ENCODE peak calls at places on chromosome 15, in six cellular contexts. O is CD8-positive, alpha-beta memory T cell; S is tibial artery; L is uterus; M is IMR-90; W is breast epithelium. C is an unnamed sample.
A peak's percentile ranks its signal among the peaks of the same experiment; 100 is the strongest.

GRCh38 chr15:38795471-38796245 is 231.0 kb upstream of the RASGRP1 start:
- DNase-seq in O (no peak), S (no peak), L (no peak), M (peak; percentile 54), W (no peak), C (no peak)

GRCh38 chr15:66425837-66426236 is 39.1 kb downstream of the MAP2K1 start:
- DNase-seq in O (no peak), S (no peak), L (no peak), M (no peak), W (no peak), C (no peak)

GRCh38 chr15:94080416-94080815 is 150.9 kb upstream of the MCTP2 start:
- DNase-seq in O (no peak), S (peak; percentile 53), L (no peak), M (no peak), W (no peak), C (peak; percentile 35)

GRCh38 chr15:77837649-77838025 is 204.9 kb upstream of the LINGO1 start:
- DNase-seq in O (no peak), S (no peak), L (no peak), M (no peak), W (no peak), C (no peak)

GRCh38 chr15:67127925-67128324 is 62.5 kb downstream of the SMAD3 start:
- DNase-seq in O (no peak), S (peak; percentile 44), L (peak; percentile 59), M (peak; percentile 99), W (no peak), C (no peak)

GRCh38 chr15:77696871-77697270 is 64.2 kb upstream of the LINGO1 start:
- DNase-seq in O (no peak), S (no peak), L (no peak), M (no peak), W (no peak), C (peak; percentile 15)

GRCh38 chr15:87777054-87777498 is 479.5 kb downstream of the NTRK3 start:
- DNase-seq in O (no peak), S (peak; percentile 69), L (no peak), M (peak; percentile 95), W (no peak), C (no peak)

GRCh38 chr15:66138096-66138783 is 115.3 kb downstream of the MEGF11 start:
- DNase-seq in O (no peak), S (no peak), L (peak; percentile 16), M (no peak), W (no peak), C (peak; percentile 35)

GRCh38 chr15:40379853-40380252 is 2.7 kb upstream of the KNSTRN start:
- DNase-seq in O (no peak), S (peak; percentile 77), L (no peak), M (peak; percentile 99), W (no peak), C (no peak)

GRCh38 chr15:100913961-100914360 is 5.2 kb upstream of the LRRK1 start:
- DNase-seq in O (no peak), S (no peak), L (no peak), M (no peak), W (no peak), C (no peak)

GRCh38 chr15:68558318-68559305 is 20.2 kb upstream of the CORO2B start:
- DNase-seq in O (no peak), S (no peak), L (peak; percentile 23), M (no peak), W (peak; percentile 49), C (no peak)

GRCh38 chr15:28881170-28881569 is 4.6 kb upstream of the APBA2 start:
- DNase-seq in O (no peak), S (no peak), L (no peak), M (peak; percentile 46), W (no peak), C (no peak)

GRCh38 chr15:42085236-42085605 is 9.1 kb downstream of the PLA2G4D start:
- DNase-seq in O (no peak), S (no peak), L (no peak), M (no peak), W (peak; percentile 36), C (no peak)

GRCh38 chr15:25182098-25182478 is 227.3 kb downstream of the SNRPN start:
- DNase-seq in O (no peak), S (peak; percentile 7), L (no peak), M (no peak), W (peak; percentile 5), C (peak; percentile 3)

GRCh38 chr15:25182736-25183445 is 228.1 kb downstream of the SNRPN start:
- DNase-seq in O (no peak), S (peak; percentile 7), L (no peak), M (no peak), W (peak; percentile 2), C (peak; percentile 10)

GRCh38 chr15:25179673-25180511 is 225.1 kb downstream of the SNRPN start:
- DNase-seq in O (no peak), S (peak; percentile 18), L (peak; percentile 5), M (no peak), W (peak; percentile 6), C (peak; percentile 2)

GRCh38 chr15:25180606-25181289 is 226.0 kb downstream of the SNRPN start:
- DNase-seq in O (no peak), S (peak; percentile 11), L (peak; percentile 3), M (no peak), W (no peak), C (no peak)

DNA sequence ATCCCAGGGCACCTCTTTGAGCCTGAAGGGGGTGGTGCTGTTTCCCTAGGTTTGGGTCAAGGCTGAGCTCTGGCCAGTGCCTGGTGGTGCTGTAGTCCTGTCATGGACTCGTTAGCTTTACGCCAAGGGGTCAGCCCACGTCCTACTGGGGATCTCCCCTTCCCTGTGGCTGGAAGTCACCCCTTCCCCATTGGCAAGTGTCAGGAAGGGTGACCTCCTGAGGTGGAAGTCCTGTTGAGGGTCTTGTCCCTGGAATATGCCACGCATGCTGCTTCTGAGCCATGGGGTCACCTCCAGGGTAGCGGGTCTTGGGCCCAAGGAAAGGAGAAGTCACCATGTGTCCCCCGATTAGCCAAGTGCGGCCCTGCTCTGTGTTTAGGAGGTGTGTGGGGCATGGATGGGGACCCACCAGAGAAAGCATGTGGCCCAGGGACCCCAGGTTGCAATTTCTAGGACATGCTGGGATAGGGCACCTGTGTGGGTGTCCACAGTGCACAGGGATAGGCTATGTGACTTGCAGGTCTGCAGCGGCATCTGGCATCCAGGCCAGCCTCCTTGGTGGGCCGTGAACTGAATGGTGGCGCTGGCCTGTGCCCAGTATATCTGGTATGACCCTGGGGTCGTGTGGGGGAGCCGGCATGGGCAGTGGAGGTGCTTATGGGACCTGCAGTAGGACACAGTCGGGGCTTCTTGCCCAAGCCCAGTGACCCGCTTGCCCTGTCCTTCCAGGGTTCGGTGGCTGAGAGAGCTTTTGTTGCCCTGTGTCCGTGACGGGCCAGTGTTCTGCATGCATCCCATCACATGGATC is 226.7 kb downstream of the SNRPN start:
- DNase-seq in O (no peak), S (peak; percentile 13), L (peak; percentile 8), M (no peak), W (peak; percentile 19), C (no peak)
- H3K9me3 ChIP-seq in O (no peaks in the 10 kb centered on the region), S (no peaks in the 10 kb centered on the region), L (no peaks in the 10 kb centered on the region), M (peaks cover 85% of the 10 kb centered on the region), W (peaks cover 89% of the 10 kb centered on the region), C (peaks cover 84% of the 10 kb centered on the region)

GRCh38 chr15:74263473-74263872 is 27.3 kb downstream of the CCDC33 start:
- DNase-seq in O (no peak), S (no peak), L (no peak), M (no peak), W (no peak), C (no peak)

GRCh38 chr15:74261041-74261440 is 24.9 kb downstream of the CCDC33 start:
- DNase-seq in O (no peak), S (no peak), L (no peak), M (no peak), W (no peak), C (no peak)

GRCh38 chr15:74262635-74263034 is 26.5 kb downstream of the CCDC33 start:
- DNase-seq in O (no peak), S (no peak), L (no peak), M (no peak), W (no peak), C (no peak)

GRCh38 chr15:74259821-74260502 is 23.8 kb downstream of the CCDC33 start:
- DNase-seq in O (no peak), S (no peak), L (no peak), M (no peak), W (no peak), C (no peak)

DNA sequence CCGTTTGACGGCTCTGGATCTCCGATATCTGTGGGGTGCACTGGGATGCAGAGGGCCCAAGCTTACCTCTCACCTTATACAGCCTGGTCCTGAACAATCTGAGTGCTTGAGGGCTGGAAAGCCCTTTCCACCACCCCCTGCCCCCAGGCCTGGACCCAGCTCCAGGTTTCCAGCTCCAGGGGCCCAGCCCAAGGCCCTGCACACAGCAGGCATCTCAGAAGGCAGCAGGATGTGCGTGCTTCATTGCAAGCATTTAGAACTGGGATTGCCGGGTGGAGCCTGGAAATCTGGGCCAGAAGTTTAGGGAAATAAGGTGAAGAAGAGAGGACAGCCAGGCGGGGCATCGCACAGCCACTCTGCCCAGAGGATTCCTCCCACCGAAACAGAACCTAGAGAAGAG is 25.6 kb downstream of the CCDC33 start:
- DNase-seq in O (no peak), S (no peak), L (no peak), M (no peak), W (no peak), C (no peak)
- H3K27me3 ChIP-seq in O (no peaks in the 10 kb centered on the region), S (peaks cover 81% of the 10 kb centered on the region), L (no peaks in the 10 kb centered on the region), M (peaks cover 71% of the 10 kb centered on the region), W (no peaks in the 10 kb centered on the region), C (peaks cover 19% of the 10 kb centered on the region)

DNA sequence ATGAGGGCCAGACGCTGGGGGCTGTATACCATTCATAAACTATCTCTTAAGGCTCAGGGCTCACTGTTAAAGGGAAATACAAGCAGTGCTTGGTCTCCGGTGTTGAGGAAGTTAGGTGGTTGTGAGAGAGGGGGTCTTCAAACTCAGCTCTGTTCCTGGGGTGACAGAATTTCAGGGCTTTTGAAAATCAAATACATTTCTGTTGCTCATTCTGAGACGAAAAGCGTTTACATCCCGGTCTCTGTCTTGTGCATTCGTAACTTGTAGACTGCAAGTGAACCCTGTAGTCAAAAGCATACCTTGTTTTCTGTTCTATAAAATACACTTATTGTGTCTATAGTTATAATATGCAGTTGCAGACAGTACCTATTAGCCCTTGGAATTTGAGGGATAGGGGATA is 1.7 kb downstream of the SLCO3A1 start:
- DNase-seq in O (no peak), S (no peak), L (no peak), M (no peak), W (no peak), C (no peak)
- H3K4me3 ChIP-seq in O (peak overlapping the region; percentile 62), S (peak overlapping the region; percentile 83), L (no peak overlapping the region), M (no peak overlapping the region), W (peak overlapping the region; percentile 80), C (peak overlapping the region; percentile 87)

GRCh38 chr15:25250011-25250596 is 188.7 kb downstream of the UBE3A start:
- DNase-seq in O (no peak), S (no peak), L (peak; percentile 4), M (no peak), W (peak; percentile 12), C (peak; percentile 1)
- H3K9me3 ChIP-seq in O (no peaks in the 10 kb centered on the region), S (peaks cover 4% of the 10 kb centered on the region), L (no peaks in the 10 kb centered on the region), M (peaks cover 55% of the 10 kb centered on the region), W (peaks cover 63% of the 10 kb centered on the region), C (peaks cover 6% of the 10 kb centered on the region)

GRCh38 chr15:62060896-62061280 is 641 bp upstream of the VPS13C start:
- DNase-seq in O (no peak), S (no peak), L (no peak), M (no peak), W (no peak), C (no peak)
- H3K27me3 ChIP-seq in O (no peaks in the 10 kb centered on the region), S (no peaks in the 10 kb centered on the region), L (no peaks in the 10 kb centered on the region), M (peaks cover 16% of the 10 kb centered on the region), W (no peaks in the 10 kb centered on the region), C (no peaks in the 10 kb centered on the region)

GRCh38 chr15:60751985-60752952 is 273.3 kb upstream of the ICE2 start:
- DNase-seq in O (no peak), S (peak; percentile 58), L (peak; percentile 48), M (peak; percentile 85), W (no peak), C (peak; percentile 49)
- H3K4me3 ChIP-seq in O (no peak overlapping the region), S (peak overlapping the region; percentile 10), L (no peak overlapping the region), M (no peak overlapping the region), W (no peak overlapping the region), C (peak overlapping the region; percentile 16)

GRCh38 chr15:91444656-91445055 is 344.6 kb downstream of the SV2B start:
- DNase-seq in O (no peak), S (no peak), L (no peak), M (no peak), W (no peak), C (no peak)
- H3K9me3 ChIP-seq in O (no peaks in the 10 kb centered on the region), S (no peaks in the 10 kb centered on the region), L (no peaks in the 10 kb centered on the region), M (no peaks in the 10 kb centered on the region), W (no peaks in the 10 kb centered on the region), C (peaks cover 9% of the 10 kb centered on the region)

C was measured in heart right ventricle.